ENCODE peak calls at places on chromosomes 3 and 15, in eight cellular contexts. G is ovary, F is psoas muscle, K is left ventricle myocardium inferior, U is OCI-LY7, M is progenitor cell of endocrine pancreas, V is upper lobe of right lung, X is osteocyte. I is an unnamed sample.

GRCh38 chr15:72532991-72533601 is 59.0 kb downstream of the ARIH1 start:
- DNase-seq in G (no peak), F (no peak), K (no peak), U (peak), M (no peak), V (no peak), X (no peak), I (peak)

GRCh38 chr3:127672429-127673190 is at the start of gene ABTB1:
- DNase-seq in G (peak), F (peak), K (peak), U (peak), M (peak), V (peak), X (peak), I (peak)

GRCh38 chr3:72341943-72342342 is 506.3 kb downstream of the SHQ1 start:
- DNase-seq in G (peak), F (no peak), K (no peak), U (no peak), M (no peak), V (no peak), X (no peak), I (no peak)

GRCh38 chr3:60064210-60065178 is 1014.7 kb upstream of the CFAP20DC start:
- DNase-seq in G (no peak), F (no peak), K (no peak), U (no peak), M (no peak), V (no peak), X (no peak), I (no peak)

GRCh38 chr3:118089563-118089962 is 945.1 kb downstream of the IGSF11 start:
- DNase-seq in G (no peak), F (no peak), K (no peak), U (no peak), M (no peak), V (no peak), X (no peak), I (no peak)

GRCh38 chr15:80586141-80586540 is 109.0 kb upstream of the ABHD17C start:
- DNase-seq in G (no peak), F (no peak), K (no peak), U (no peak), M (no peak), V (no peak), X (no peak), I (no peak)

GRCh38 chr15:80630981-80631380 is 64.1 kb upstream of the ABHD17C start:
- DNase-seq in G (no peak), F (no peak), K (no peak), U (no peak), M (no peak), V (no peak), X (no peak), I (no peak)

GRCh38 chr3:170476291-170476690 is 57.6 kb downstream of the CLDN11 start:
- DNase-seq in G (no peak), F (no peak), K (no peak), U (no peak), M (no peak), V (no peak), X (no peak), I (no peak)

GRCh38 chr3:35426581-35426980 is 212.7 kb upstream of the ARPP21 start:
- DNase-seq in G (no peak), F (no peak), K (no peak), U (no peak), M (no peak), V (no peak), X (no peak), I (no peak)

GRCh38 chr3:112813723-112814171 is 32.9 kb downstream of the CD200R1L start:
- DNase-seq in G (no peak), F (no peak), K (no peak), U (peak), M (no peak), V (no peak), X (no peak), I (no peak)

GRCh38 chr3:185595520-185595919 is 9.4 kb downstream of the SENP2 start:
- DNase-seq in G (no peak), F (no peak), K (no peak), U (peak), M (no peak), V (no peak), X (no peak), I (no peak)

GRCh38 chr15:75720787-75721461 is 8.3 kb upstream of the CSPG4 start:
- DNase-seq in G (no peak), F (peak), K (no peak), U (peak), M (no peak), V (peak), X (no peak), I (no peak)

GRCh38 chr3:172125963-172126403 is 86.6 kb downstream of the FNDC3B start:
- DNase-seq in G (peak), F (peak), K (peak), U (no peak), M (no peak), V (no peak), X (no peak), I (no peak)

GRCh38 chr15:27086146-27086545 is 115.2 kb downstream of the GABRG3 start:
- DNase-seq in G (no peak), F (no peak), K (no peak), U (no peak), M (no peak), V (no peak), X (no peak), I (no peak)

GRCh38 chr3:94787734-94788133 is 724.9 kb downstream of the NSUN3 start:
- DNase-seq in G (no peak), F (no peak), K (no peak), U (no peak), M (no peak), V (no peak), X (no peak), I (no peak)

GRCh38 chr3:14991148-14991742 is 43.9 kb downstream of the NR2C2 start:
- DNase-seq in G (no peak), F (no peak), K (no peak), U (no peak), M (no peak), V (no peak), X (no peak), I (no peak)

GRCh38 chr15:73573572-73573971 is 59.6 kb downstream of the NPTN start:
- DNase-seq in G (no peak), F (no peak), K (no peak), U (no peak), M (no peak), V (no peak), X (no peak), I (no peak)

GRCh38 chr3:164806188-164806587 is 272.1 kb downstream of the SI start:
- DNase-seq in G (no peak), F (no peak), K (no peak), U (no peak), M (no peak), V (no peak), X (no peak), I (no peak)

GRCh38 chr3:11556851-11557644 is 86.7 kb downstream of the VGLL4 start:
- DNase-seq in G (peak), F (peak), K (peak), U (no peak), M (no peak), V (peak), X (no peak), I (no peak)

GRCh38 chr3:159062734-159063410 is 261.0 kb downstream of the MFSD1 start:
- DNase-seq in G (no peak), F (no peak), K (no peak), U (no peak), M (no peak), V (no peak), X (no peak), I (no peak)

GRCh38 chr3:159057621-159058020 is 255.8 kb downstream of the MFSD1 start:
- DNase-seq in G (no peak), F (no peak), K (no peak), U (no peak), M (no peak), V (no peak), X (no peak), I (no peak)

GRCh38 chr3:159058859-159059258 is 257.0 kb downstream of the MFSD1 start:
- DNase-seq in G (no peak), F (no peak), K (no peak), U (no peak), M (no peak), V (no peak), X (no peak), I (no peak)

GRCh38 chr3:159059395-159059794 is 257.5 kb downstream of the MFSD1 start:
- DNase-seq in G (no peak), F (no peak), K (no peak), U (no peak), M (no peak), V (no peak), X (no peak), I (no peak)
- TF ChIP-seq CTCF in G (no peak), F (no peak), K (no peak), U (no peak), M (no peak), V (no peak), X (no peak), I (no peak)

GRCh38 chr15:98581715-98582114 is 66.6 kb upstream of the IGF1R start:
- DNase-seq in G (no peak), F (no peak), K (no peak), U (no peak), M (no peak), V (no peak), X (no peak), I (no peak)
- TF ChIP-seq CTCF in G (no peak), F (no peak), K (peak), U (peak), M (peak), V (peak), X (peak), I (no peak)

GRCh38 chr3:153927107-153927506 is 194.1 kb upstream of the ARHGEF26 start:
- DNase-seq in G (no peak), F (no peak), K (no peak), U (peak), M (no peak), V (no peak), X (no peak), I (no peak)
- TF ChIP-seq CTCF in G (no peak), F (no peak), K (no peak), U (peak), M (peak), V (peak), X (peak), I (no peak)

GRCh38 chr3:153852355-153852754 is 268.8 kb upstream of the ARHGEF26 start:
- DNase-seq in G (no peak), F (no peak), K (no peak), U (no peak), M (no peak), V (no peak), X (no peak), I (no peak)

GRCh38 chr3:153856932-153857331 is 264.3 kb upstream of the ARHGEF26 start:
- DNase-seq in G (no peak), F (no peak), K (no peak), U (no peak), M (no peak), V (no peak), X (no peak), I (no peak)

GRCh38 chr3:153853163-153853562 is 268.0 kb upstream of the ARHGEF26 start:
- DNase-seq in G (no peak), F (no peak), K (no peak), U (no peak), M (no peak), V (no peak), X (no peak), I (no peak)

DNA sequence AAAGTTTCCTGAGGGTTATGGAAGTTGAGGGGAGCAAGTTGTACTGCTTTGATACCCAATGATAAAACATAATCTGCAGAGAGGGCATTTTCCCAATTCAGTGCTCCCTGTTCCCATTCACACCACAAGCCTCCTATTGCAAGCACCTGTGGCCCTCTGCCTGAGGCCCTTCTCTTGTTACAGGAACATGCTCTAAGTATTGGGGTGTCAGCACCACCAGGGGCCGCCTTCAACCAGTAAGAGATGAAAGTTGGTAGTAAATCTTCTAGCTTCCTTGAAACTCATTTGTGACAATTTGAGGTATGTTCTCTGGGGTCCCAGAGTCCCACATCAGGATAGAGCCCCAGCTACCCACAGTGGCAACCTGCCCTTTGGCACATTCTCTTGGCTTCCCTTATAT is 265.4 kb upstream of the ARHGEF26 start:
- DNase-seq in G (no peak), F (no peak), K (no peak), U (no peak), M (no peak), V (no peak), X (no peak), I (no peak)
- TF ChIP-seq CTCF in G (no peak), F (no peak), K (no peak), U (no peak), M (no peak), V (no peak), X (no peak), I (no peak)

GRCh38 chr3:183504597-183504996 is 50.9 kb downstream of the KLHL6 start:
- DNase-seq in G (no peak), F (no peak), K (no peak), U (no peak), M (no peak), V (no peak), X (no peak), I (no peak)

GRCh38 chr3:183502237-183502636 is 53.3 kb downstream of the KLHL6 start:
- DNase-seq in G (no peak), F (no peak), K (no peak), U (no peak), M (no peak), V (no peak), X (no peak), I (no peak)

GRCh38 chr3:183503738-183504137 is 51.8 kb downstream of the KLHL6 start:
- DNase-seq in G (no peak), F (no peak), K (no peak), U (no peak), M (no peak), V (no peak), X (no peak), I (no peak)

GRCh38 chr3:183500981-183501704 is 54.4 kb downstream of the KLHL6 start:
- DNase-seq in G (no peak), F (no peak), K (no peak), U (no peak), M (no peak), V (no peak), X (no peak), I (no peak)

DNA sequence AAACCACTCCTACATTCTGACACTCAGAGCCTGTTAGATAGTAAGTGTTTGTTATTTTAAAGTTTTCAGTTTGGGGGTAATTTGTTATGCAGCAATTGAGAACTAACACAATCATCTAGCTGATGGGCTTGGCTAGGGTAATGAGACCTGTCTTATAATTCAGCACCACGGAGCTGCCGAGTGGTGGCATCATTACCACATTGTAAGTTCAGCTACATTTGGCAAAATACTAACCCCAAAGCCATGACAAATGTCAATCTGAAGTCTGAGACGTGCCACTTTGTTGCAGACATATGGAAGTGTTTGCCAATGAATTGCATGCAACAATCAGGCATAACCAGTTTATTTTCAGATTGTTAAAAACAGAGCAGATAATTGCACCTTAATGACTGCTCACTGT is 52.7 kb downstream of the KLHL6 start:
- DNase-seq in G (no peak), F (no peak), K (no peak), U (no peak), M (no peak), V (no peak), X (no peak), I (no peak)
- TF ChIP-seq CTCF in G (no peak), F (peak), K (peak), U (no peak), M (no peak), V (peak), X (peak), I (no peak)

DNA sequence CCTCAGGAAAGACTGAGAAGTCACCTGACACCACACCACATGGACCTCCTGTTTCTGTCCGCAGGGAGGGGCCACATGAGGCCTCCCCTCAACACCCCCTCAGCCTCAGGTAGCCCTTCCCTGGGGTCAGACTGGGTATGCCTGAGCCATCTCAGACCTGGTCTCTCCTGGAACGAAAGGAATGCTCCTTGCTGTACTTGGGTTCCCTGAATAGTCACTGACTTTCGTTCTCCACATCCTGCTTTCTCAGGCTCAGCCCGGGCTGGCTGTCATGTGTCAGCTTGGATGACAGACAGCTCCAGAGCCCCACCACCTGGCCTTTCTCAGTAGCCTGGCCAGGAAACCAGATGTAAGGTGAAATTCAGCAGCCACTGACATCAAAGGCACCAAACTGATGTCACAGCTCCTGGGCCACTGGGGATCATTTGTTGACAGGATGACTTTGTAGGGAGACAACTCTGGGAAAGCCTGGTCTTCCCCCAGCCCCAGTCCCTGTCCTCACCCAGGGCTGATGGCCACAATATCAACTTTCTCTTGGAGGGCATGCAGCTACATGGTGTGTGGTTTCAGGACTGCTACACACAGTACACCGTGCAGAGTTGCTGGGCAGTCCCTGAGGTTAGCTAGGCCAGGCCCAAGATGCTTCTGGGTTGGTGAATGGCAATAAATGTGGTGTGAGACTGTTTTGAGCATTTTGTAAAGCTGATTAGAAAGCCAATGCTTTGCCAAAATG is 141.4 kb upstream of the MRPS22 start:
- DNase-seq in G (no peak), F (no peak), K (no peak), U (peak), M (no peak), V (no peak), X (no peak), I (peak)
- TF ChIP-seq CTCF in G (no peak), F (no peak), K (peak), U (peak), M (no peak), V (no peak), X (no peak), I (no peak)

GRCh38 chr15:22884344-22884743 is 45.9 kb downstream of the NIPA2 start:
- DNase-seq in G (no peak), F (no peak), K (no peak), U (peak), M (no peak), V (peak), X (no peak), I (no peak)
- TF ChIP-seq CTCF in G (no peak), F (no peak), K (peak), U (peak), M (peak), V (peak), X (no peak), I (no peak)

GRCh38 chr3:126488205-126488604 is 12.5 kb upstream of the ZXDC start:
- DNase-seq in G (no peak), F (no peak), K (no peak), U (no peak), M (no peak), V (no peak), X (no peak), I (no peak)

GRCh38 chr3:126485131-126485530 is 9.4 kb upstream of the ZXDC start:
- DNase-seq in G (no peak), F (no peak), K (no peak), U (no peak), M (no peak), V (no peak), X (no peak), I (no peak)

GRCh38 chr3:126488886-126489569 is 13.3 kb upstream of the ZXDC start:
- DNase-seq in G (no peak), F (no peak), K (no peak), U (no peak), M (no peak), V (no peak), X (no peak), I (no peak)

GRCh38 chr3:126485956-126486884 is 10.5 kb upstream of the ZXDC start:
- DNase-seq in G (no peak), F (no peak), K (no peak), U (no peak), M (no peak), V (no peak), X (no peak), I (no peak)

GRCh38 chr3:126487151-126487771 is 11.6 kb upstream of the ZXDC start:
- DNase-seq in G (no peak), F (no peak), K (no peak), U (peak), M (no peak), V (no peak), X (no peak), I (peak)
- TF ChIP-seq CTCF in G (no peak), F (peak), K (peak), U (no peak), M (peak), V (peak), X (peak), I (no peak)

GRCh38 chr15:89105147-89105546 is 16.9 kb downstream of the ABHD2 start:
- DNase-seq in G (no peak), F (no peak), K (no peak), U (no peak), M (no peak), V (no peak), X (no peak), I (no peak)
- TF ChIP-seq CTCF in G (no peak), F (no peak), K (no peak), U (no peak), M (no peak), V (no peak), X (no peak), I (no peak)

GRCh38 chr15:83364541-83364940 is 80.1 kb upstream of the BNC1 start:
- DNase-seq in G (no peak), F (no peak), K (no peak), U (no peak), M (no peak), V (no peak), X (no peak), I (no peak)

GRCh38 chr15:83362706-83363105 is 78.2 kb upstream of the BNC1 start:
- DNase-seq in G (no peak), F (no peak), K (no peak), U (no peak), M (no peak), V (no peak), X (no peak), I (no peak)

DNA sequence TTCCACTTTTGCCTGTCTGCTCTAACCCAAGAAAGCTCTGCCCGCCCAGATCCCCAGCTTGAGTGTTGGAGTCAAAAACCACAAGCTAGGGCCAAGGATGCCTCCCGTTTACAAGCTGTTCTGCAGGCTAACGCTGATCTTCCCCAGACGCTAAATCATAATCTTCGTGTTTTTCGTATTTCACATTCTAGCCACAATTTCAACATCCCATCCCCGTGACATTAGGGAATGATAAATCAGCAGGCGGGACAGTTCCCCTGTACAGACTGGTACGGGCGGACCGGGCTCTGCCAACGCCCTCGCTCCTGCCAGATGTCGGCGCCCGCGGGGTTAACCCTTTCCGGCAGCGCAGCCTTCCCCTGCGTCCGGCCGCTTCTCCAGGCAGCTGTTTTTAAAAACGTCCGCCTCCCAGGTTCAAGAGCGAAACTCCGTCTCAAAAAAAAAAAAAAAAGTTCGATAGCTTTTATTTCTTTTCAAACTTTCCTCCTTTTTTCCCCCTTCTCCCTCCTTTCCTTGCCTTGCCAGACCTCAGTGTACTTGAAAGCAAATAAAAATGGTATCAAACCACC is 81.0 kb upstream of the BNC1 start:
- DNase-seq in G (no peak), F (peak), K (peak), U (no peak), M (no peak), V (peak), X (no peak), I (peak)
- TF ChIP-seq CTCF in G (no peak), F (no peak), K (no peak), U (no peak), M (no peak), V (no peak), X (no peak), I (no peak)

I was measured in endothelial cell.